ENCODE peak calls at places on chromosomes 1 and 21, in seven cellular contexts. O is GM13977, W is neural crest cell, G is transverse colon, F is HFFc6, P is endothelial cell, Y is IMR-90. R is an unnamed sample.

GRCh38 chr1:52424238-52424637 is 19.8 kb downstream of the PRPF38A start:
- DNase-seq in P (no peak), F (no peak), G (no peak), W (no peak), Y (peak), O (no peak), R (no peak)

GRCh38 chr1:1157914-1158710 is 15.6 kb upstream of the TTLL10 start:
- DNase-seq in G (peak), F (no peak), P (peak), W (peak), Y (no peak), O (peak), R (peak)

GRCh38 chr1:151509350-151510019 is 1.7 kb upstream of the CGN start:
- DNase-seq in Y (no peak), F (no peak), G (peak), P (no peak), O (no peak), W (no peak), R (no peak)

GRCh38 chr1:201792534-201793305 is 36.2 kb upstream of the IPO9 start:
- DNase-seq in F (peak), Y (peak), P (peak), W (peak), O (peak), G (peak), R (peak)

GRCh38 chr1:236064674-236065508 is at the start of gene NID1:
- DNase-seq in P (peak), G (peak), O (peak), Y (peak), F (peak), W (peak), R (peak)

GRCh38 chr1:21296509-21297354 is 6.5 kb upstream of the ECE1 start:
- DNase-seq in F (no peak), G (no peak), P (no peak), O (no peak), W (no peak), Y (no peak), R (no peak)

GRCh38 chr1:200150721-200151120 is 123.2 kb downstream of the NR5A2 start:
- DNase-seq in F (peak), W (no peak), Y (peak), G (no peak), P (no peak), O (peak), R (peak)

GRCh38 chr21:33640697-33641338 is 723 bp downstream of the CRYZL1 start:
- DNase-seq in G (peak), Y (peak), P (no peak), O (no peak), W (no peak), F (no peak), R (peak)

GRCh38 chr1:107326823-107327445 is 186.1 kb downstream of the NTNG1 start:
- DNase-seq in F (no peak), O (no peak), G (no peak), P (no peak), W (no peak), Y (no peak), R (no peak)

GRCh38 chr1:185670187-185670627 is 64.0 kb upstream of the HMCN1 start:
- DNase-seq in G (peak), F (peak), O (no peak), W (peak), Y (peak), P (peak), R (no peak)

GRCh38 chr1:165235158-165235776 is 121.2 kb downstream of the LMX1A start:
- DNase-seq in P (no peak), W (peak), Y (no peak), F (no peak), G (no peak), O (no peak), R (no peak)

GRCh38 chr1:80882552-80882951 is 918.2 kb upstream of the ADGRL2 start:
- DNase-seq in W (no peak), P (no peak), Y (peak), F (no peak), O (no peak), G (no peak), R (no peak)

GRCh38 chr1:229552732-229553131 is 5.8 kb downstream of the ABCB10 start:
- DNase-seq in Y (no peak), O (no peak), P (no peak), W (no peak), G (no peak), F (no peak), R (no peak)

GRCh38 chr1:51744506-51745303 is 127.8 kb downstream of the OSBPL9 start:
- DNase-seq in Y (no peak), G (no peak), O (no peak), W (no peak), P (no peak), F (no peak), R (no peak)

GRCh38 chr1:202112864-202113689 is 9.6 kb upstream of the GPR37L1 start:
- DNase-seq in Y (peak), F (peak), O (no peak), G (peak), W (no peak), P (no peak), R (no peak)

GRCh38 chr1:185345913-185346717 is 29.1 kb upstream of the IVNS1ABP start:
- DNase-seq in W (no peak), G (no peak), F (no peak), O (no peak), Y (no peak), P (no peak), R (no peak)

GRCh38 chr1:52814465-52814864 is 28.1 kb upstream of the ZYG11A start:
- DNase-seq in W (no peak), P (no peak), Y (peak), F (peak), O (no peak), G (no peak), R (no peak)

GRCh38 chr1:161139765-161140164 is 7.3 kb upstream of the DEDD start:
- DNase-seq in G (no peak), O (peak), P (peak), Y (peak), W (peak), F (peak), R (peak)

GRCh38 chr1:235597867-235598553 is 51.6 kb downstream of the GNG4 start:
- DNase-seq in F (peak), G (no peak), P (no peak), W (no peak), Y (peak), O (no peak), R (no peak)

GRCh38 chr1:180502361-180503273 is at the start of gene ACBD6:
- DNase-seq in F (peak), O (peak), Y (peak), G (peak), W (peak), P (peak), R (peak)
- TF ChIP-seq CTCF in F (peak), O (peak), Y (no peak), G (no peak), W (peak), P (no peak), R (no peak)

DNA sequence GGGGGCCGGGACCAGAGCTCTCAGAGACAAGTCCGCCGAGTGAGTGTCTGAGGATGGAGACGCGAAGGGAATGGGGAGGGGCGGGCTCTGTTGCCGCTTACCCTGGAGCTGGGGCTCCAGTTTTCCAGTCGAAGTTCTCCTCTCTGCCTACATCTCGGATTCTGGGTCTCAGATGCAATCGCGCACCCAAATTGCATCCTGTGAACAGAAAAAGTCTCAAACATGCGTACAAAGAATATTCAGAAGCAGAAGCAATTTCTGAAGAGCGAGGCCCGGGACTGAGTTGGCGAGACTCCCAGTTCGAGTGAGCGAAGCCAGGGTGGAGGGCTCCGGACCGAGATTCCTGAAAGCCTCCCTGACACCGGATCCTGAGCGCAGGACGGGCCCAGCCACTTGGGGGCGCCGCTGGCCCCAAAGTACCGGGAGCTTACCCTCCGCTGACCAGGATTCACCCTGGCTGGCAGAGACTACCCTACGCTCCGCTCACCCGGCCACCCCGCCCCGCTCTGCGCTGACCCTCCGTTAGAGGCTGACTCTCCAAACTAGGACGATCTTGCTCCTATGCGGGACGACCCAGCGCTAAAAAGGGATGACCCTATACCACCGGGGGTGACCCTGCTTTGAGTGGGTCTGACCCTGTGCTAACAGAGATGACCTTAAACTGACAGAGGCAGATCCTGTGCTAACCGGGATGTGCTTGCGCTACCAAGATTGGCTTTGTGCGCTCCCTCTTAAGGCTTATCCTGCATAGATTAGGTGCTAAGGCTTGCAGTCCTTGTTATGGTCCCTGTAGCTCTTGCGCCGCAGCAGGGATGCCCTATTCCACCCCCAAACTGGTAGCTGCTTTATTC is 12.1 kb downstream of the FOXD2 start:
- DNase-seq in O (no peak), G (peak), Y (no peak), F (no peak), W (no peak), P (peak), R (peak)
- TF ChIP-seq CTCF in O (peak), G (peak), Y (peak), F (peak), W (peak), P (peak), R (peak)

GRCh38 chr1:148388260-148389026 is 94.7 kb downstream of the PPIAL4G start:
- DNase-seq in P (peak), F (peak), O (peak), Y (peak), W (peak), G (peak), R (peak)
- TF ChIP-seq CTCF in P (no peak), F (no peak), O (no peak), Y (no peak), W (no peak), G (no peak), R (no peak)

GRCh38 chr1:7454052-7454815 is 316.9 kb upstream of the VAMP3 start:
- DNase-seq in O (no peak), P (peak), W (peak), Y (peak), G (peak), F (peak), R (no peak)
- TF ChIP-seq CTCF in O (peak), P (peak), W (peak), Y (peak), G (no peak), F (peak), R (no peak)

DNA sequence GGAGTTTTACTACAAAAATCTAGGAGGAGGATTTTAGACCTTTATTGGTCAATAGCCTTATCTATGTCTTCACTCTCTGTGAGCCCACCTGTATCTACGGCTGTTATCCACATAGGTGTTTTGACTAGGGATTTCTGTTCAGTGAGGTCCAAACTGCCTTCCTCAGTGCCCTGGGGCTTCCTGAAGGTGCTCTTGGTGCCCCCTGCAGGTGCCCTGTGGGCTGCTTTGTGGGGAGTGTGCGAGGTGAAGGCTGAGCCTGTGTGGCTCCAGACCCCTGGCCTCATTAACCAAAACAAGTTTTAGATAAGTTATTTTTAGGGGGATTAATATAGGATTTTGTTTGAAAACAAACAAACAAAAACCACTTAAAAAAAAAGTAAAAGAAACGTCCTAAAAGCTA is 122.5 kb downstream of the KIF26B start:
- DNase-seq in Y (no peak), O (no peak), P (peak), W (no peak), F (no peak), G (peak), R (no peak)
- TF ChIP-seq CTCF in Y (no peak), O (peak), P (peak), W (peak), F (no peak), G (no peak), R (no peak)

GRCh38 chr1:183918589-183918988 is 113.7 kb downstream of the RGL1 start:
- DNase-seq in G (no peak), Y (no peak), F (no peak), O (no peak), P (no peak), W (no peak), R (no peak)
- TF ChIP-seq CTCF in G (no peak), Y (no peak), F (no peak), O (no peak), P (no peak), W (no peak), R (no peak)

DNA sequence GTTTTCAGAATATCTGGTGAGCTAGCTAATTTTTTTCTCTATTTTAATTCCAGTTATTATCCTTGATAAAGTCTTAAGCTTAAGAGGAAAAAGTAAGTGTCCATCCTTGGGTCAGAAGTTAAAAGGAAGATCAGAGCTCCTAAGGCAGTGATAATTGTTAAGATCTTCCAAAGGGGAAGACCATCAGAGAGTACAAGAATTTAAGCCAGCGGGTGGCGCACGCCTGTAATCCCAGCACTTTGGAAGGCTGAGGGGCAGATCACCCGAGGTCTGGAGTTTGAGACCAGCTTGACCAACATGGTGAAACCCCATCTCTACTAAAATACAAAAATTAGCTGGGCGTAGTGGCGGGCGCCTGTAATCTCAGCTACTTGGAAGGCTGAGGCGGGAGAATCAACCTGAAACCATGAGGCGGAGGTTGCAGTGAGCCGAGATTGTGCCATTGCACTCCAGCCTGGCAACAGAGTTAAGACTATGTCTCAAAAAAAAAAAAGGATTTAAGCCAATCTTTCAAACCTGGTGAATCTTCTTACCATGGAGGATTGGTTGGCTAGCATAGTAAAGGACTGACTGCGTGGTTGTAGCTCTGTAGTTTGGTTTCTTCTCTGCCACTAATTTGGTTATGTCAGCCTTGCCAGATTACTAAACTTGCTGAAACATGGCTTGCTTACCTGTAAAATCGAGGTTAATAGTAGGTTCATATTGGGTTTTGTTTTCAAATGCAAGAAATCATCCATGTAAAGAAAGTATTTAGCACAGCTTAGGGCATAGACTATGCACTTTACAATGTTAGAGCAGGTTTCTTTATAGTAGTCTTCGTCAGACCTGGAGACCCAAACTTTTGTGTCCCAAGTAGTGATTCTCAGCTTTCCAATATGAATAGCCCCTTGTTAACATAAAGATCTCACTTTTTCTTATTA is 15.9 kb downstream of the AKIRIN1 start:
- DNase-seq in P (no peak), G (no peak), F (no peak), W (no peak), Y (no peak), O (no peak), R (no peak)
- TF ChIP-seq CTCF in P (no peak), G (no peak), F (no peak), W (no peak), Y (no peak), O (no peak), R (no peak)

DNA sequence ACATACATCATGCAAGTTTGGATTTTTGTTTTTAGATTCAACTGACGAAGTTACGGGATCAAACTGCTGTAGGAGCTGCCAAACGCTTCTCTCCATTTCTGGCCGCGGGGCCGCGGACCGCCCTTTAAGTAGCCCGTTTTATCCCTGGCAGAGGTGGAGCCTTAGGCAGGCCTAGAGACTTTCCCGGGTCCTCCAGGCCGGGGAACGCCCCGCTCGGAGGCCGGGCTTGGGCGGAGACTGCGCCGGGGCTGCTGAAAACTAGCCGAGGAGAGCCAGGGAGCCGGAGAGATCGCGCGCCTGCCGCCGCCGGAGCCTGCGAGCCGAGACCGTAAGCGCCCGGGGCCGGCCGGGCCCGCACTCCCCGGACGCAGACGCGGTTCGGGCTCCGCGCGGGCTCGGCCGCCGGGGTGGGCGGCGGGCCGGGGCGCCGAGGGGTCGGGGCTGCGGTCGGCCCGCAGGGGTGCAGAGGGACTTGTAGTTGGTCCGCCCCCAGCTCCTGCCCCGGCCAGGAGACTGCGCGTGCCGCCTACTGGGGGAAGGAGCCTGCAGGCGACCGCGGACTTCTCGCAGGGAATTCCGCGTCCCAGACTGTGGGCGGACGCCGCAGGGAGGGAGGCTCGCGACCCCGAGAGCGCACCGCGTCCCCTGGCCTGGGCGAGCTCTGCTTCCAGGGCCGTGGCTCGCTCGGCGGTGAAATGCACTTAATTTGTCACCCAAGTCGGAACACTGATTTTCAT is at the start of gene EPHX1:
- DNase-seq in P (peak), G (peak), O (peak), W (peak), F (peak), Y (peak), R (peak)
- TF ChIP-seq CTCF in P (no peak), G (peak), O (peak), W (peak), F (no peak), Y (peak), R (no peak)